ENCODE peak calls at places on chromosomes 3 and 15, in ten cellular contexts. Q is neural crest cell, O is mammary epithelial cell, X is endothelial cell, R is foreskin fibroblast, V is AG09309, G is fibroblast of mammary gland, K is epithelial cell of esophagus, L is uterus, H is AG09319. D is an unnamed sample.

GRCh38 chr15:80431635-80432034 is 27.5 kb downstream of the ARNT2 start:
- DNase-seq in G (no peak), O (no peak), H (no peak), L (no peak), V (no peak), X (no peak), K (no peak), Q (no peak), R (no peak), D (no peak)

GRCh38 chr3:64158334-64158733 is 66.9 kb downstream of the PRICKLE2 start:
- DNase-seq in R (peak; percentile 32), H (no peak), G (peak; percentile 30), V (no peak), L (no peak), O (no peak), X (no peak), K (peak; percentile 72), Q (no peak), D (no peak)

GRCh38 chr3:5037828-5038227 is 58.6 kb downstream of the BHLHE40 start:
- DNase-seq in X (no peak), L (no peak), R (no peak), O (no peak), K (no peak), H (no peak), G (no peak), V (no peak), Q (no peak), D (no peak)

GRCh38 chr3:73365756-73366397 is 258.9 kb downstream of the PDZRN3 start:
- DNase-seq in G (peak; percentile 81), K (no peak), O (no peak), Q (no peak), R (peak; percentile 75), L (peak; percentile 90), V (peak; percentile 20), H (peak; percentile 14), X (no peak), D (no peak)

GRCh38 chr3:35745802-35746484 is 106.6 kb downstream of the ARPP21 start:
- DNase-seq in K (no peak), H (no peak), O (no peak), X (no peak), Q (no peak), V (no peak), G (no peak), R (no peak), L (no peak), D (no peak)

GRCh38 chr3:61562042-61562809 is 855 bp downstream of the PTPRG start:
- DNase-seq in K (no peak), O (peak; percentile 37), Q (peak; percentile 14), L (no peak), R (peak; percentile 49), G (no peak), V (no peak), H (no peak), X (peak; percentile 49), D (no peak)

GRCh38 chr3:15097889-15098288 is 1.1 kb downstream of the RBSN start:
- DNase-seq in K (peak; percentile 19), O (peak; percentile 31), X (no peak), G (no peak), V (no peak), H (no peak), Q (no peak), R (no peak), L (no peak), D (no peak)

GRCh38 chr3:14121859-14122258 is 2.8 kb downstream of the CHCHD4 start:
- DNase-seq in G (no peak), V (no peak), L (no peak), R (no peak), Q (no peak), K (no peak), H (no peak), X (no peak), O (no peak), D (no peak)

GRCh38 chr15:77716632-77717343 is 84.1 kb upstream of the LINGO1 start:
- DNase-seq in H (no peak), Q (no peak), V (no peak), X (no peak), L (no peak), G (no peak), K (no peak), R (no peak), O (no peak), D (no peak)

GRCh38 chr3:79202471-79203143 is 565.2 kb downstream of the ROBO1 start:
- DNase-seq in K (no peak), G (no peak), O (no peak), V (no peak), R (no peak), L (no peak), Q (no peak), X (no peak), H (no peak), D (no peak)

GRCh38 chr3:21979706-21980105 is 228.7 kb upstream of the ZNF385D start:
- DNase-seq in R (peak; percentile 71), O (peak; percentile 9), X (no peak), K (peak; percentile 54), Q (no peak), L (no peak), H (no peak), V (no peak), G (peak; percentile 12), D (no peak)

GRCh38 chr15:31397851-31398661 is 71.4 kb downstream of the KLF13 start:
- DNase-seq in R (no peak), K (peak; percentile 65), O (peak; percentile 82), G (no peak), L (no peak), H (no peak), V (no peak), Q (no peak), X (no peak), D (no peak)

GRCh38 chr15:28960979-28961378 is 75.2 kb downstream of the APBA2 start:
- DNase-seq in X (no peak), L (no peak), R (peak; percentile 71), O (peak; percentile 73), Q (no peak), H (no peak), V (peak; percentile 21), K (peak; percentile 88), G (peak; percentile 77), D (no peak)

GRCh38 chr3:21752749-21753347 is 1.8 kb upstream of the ZNF385D start:
- DNase-seq in K (peak; percentile 73), Q (no peak), V (peak; percentile 69), H (peak; percentile 34), R (peak; percentile 87), G (peak; percentile 85), O (peak; percentile 63), L (no peak), X (peak; percentile 7), D (no peak)

GRCh38 chr3:61853912-61854311 is 292.5 kb downstream of the PTPRG start:
- DNase-seq in L (no peak), Q (no peak), X (no peak), H (no peak), R (peak; percentile 51), G (peak; percentile 40), K (no peak), V (no peak), O (no peak), D (no peak)

GRCh38 chr3:71185733-71186455 is 397.6 kb downstream of the FOXP1 start:
- DNase-seq in H (no peak), R (peak; percentile 53), K (peak; percentile 66), O (peak; percentile 59), Q (no peak), X (no peak), G (peak; percentile 57), V (no peak), L (no peak), D (no peak)

GRCh38 chr15:31179683-31180082 is 78.2 kb upstream of the TRPM1 start:
- DNase-seq in R (no peak), L (no peak), H (no peak), O (no peak), V (no peak), G (no peak), X (no peak), Q (no peak), K (no peak), D (no peak)

GRCh38 chr3:101966202-101966722 is 116.9 kb downstream of the NFKBIZ start:
- DNase-seq in O (no peak), X (no peak), G (peak; percentile 17), V (no peak), K (no peak), Q (no peak), H (no peak), L (no peak), R (peak; percentile 26), D (no peak)

GRCh38 chr15:82231233-82231632 is 31.3 kb downstream of the EFL1 start:
- DNase-seq in O (no peak), V (no peak), K (no peak), G (no peak), Q (no peak), X (no peak), H (no peak), L (no peak), R (no peak), D (no peak)

GRCh38 chr3:173538410-173538809 is 140.9 kb downstream of the NLGN1 start:
- DNase-seq in V (no peak), G (no peak), O (no peak), L (no peak), H (no peak), X (no peak), R (no peak), K (peak; percentile 1), Q (no peak), D (no peak)
- TF ChIP-seq CTCF in V (no peak), G (peak; percentile 11), O (no peak), L (no peak), H (no peak), X (peak; percentile 48), R (no peak), K (peak; percentile 7), Q (no peak), D (no peak)

GRCh38 chr3:129399895-129400357 is 28.5 kb downstream of the EFCAB12 start:
- DNase-seq in H (no peak), G (peak; percentile 41), K (no peak), X (no peak), V (no peak), L (no peak), Q (no peak), R (no peak), O (peak; percentile 63), D (no peak)
- TF ChIP-seq CTCF in H (no peak), G (no peak), K (no peak), X (no peak), V (no peak), L (no peak), Q (no peak), R (no peak), O (no peak), D (peak; percentile 47)

GRCh38 chr3:100090669-100091005 is 23.7 kb downstream of the FILIP1L start:
- DNase-seq in X (no peak), V (no peak), G (no peak), H (no peak), R (no peak), K (no peak), L (no peak), O (no peak), Q (no peak), D (no peak)
- TF ChIP-seq CTCF in X (peak; percentile 8), V (no peak), G (no peak), H (no peak), R (no peak), K (no peak), L (no peak), O (no peak), Q (no peak), D (no peak)

DNA sequence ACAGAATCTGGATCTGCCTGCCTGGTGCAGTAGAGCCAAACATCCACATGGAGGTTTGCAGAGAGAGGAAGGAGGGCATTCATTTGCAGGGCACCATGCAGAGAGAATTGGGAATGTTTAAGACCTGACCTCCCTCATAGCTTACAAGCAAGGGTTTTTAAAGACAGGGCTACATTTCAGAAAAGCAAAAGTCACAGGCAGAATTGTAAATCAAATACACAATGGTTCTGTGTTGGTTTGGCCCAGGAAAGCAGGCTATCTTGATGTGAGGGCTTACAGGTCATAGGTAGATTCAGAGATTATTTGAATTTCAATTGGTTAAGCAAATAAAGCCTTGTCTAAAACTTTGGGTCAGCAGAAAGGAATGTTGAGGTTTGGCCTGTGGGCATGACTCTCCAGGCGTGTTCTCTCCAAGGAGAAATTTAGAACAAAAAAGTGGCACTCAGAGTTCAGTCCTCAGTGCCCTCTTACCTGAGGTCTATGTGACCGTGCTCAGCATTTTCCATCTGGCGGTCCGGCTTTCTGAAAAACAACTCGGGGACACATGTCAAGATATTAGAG is 91.5 kb downstream of the CD47 start:
- DNase-seq in K (peak; percentile 81), Q (no peak), O (peak; percentile 81), L (no peak), X (no peak), H (no peak), R (peak; percentile 64), V (no peak), G (peak; percentile 29), D (no peak)
- TF ChIP-seq CTCF in K (no peak), Q (no peak), O (peak; percentile 19), L (no peak), X (no peak), H (no peak), R (no peak), V (no peak), G (no peak), D (no peak)